ENCODE peak calls at places on chromosomes 7 and 10, in four cellular contexts. One of them, this sample, is unnamed.

GRCh38 chr10:11757820-11758463 is 15.8 kb downstream of the ECHDC3 start:
- DNase-seq in colonic mucosa: peak; percentile 93
- DNase-seq in CD4-positive, alpha-beta memory T cell: peak; percentile 70
- DNase-seq in CD8-positive, alpha-beta T cell: peak; percentile 76
- DNase-seq in this sample: peak; percentile 74

GRCh38 chr7:73449422-73449821 is 15.8 kb downstream of the FZD9 start:
- DNase-seq in CD4-positive, alpha-beta memory T cell: no peak
- DNase-seq in colonic mucosa: no peak
- DNase-seq in CD8-positive, alpha-beta T cell: no peak
- DNase-seq in this sample: no peak

GRCh38 chr7:11625669-11626068 is 206.3 kb downstream of the THSD7A start:
- DNase-seq in colonic mucosa: no peak
- DNase-seq in CD4-positive, alpha-beta memory T cell: no peak
- DNase-seq in CD8-positive, alpha-beta T cell: no peak
- DNase-seq in this sample: no peak

GRCh38 chr7:95921543-95921942 is 149.2 kb downstream of the DYNC1I1 start:
- DNase-seq in CD4-positive, alpha-beta memory T cell: no peak
- DNase-seq in colonic mucosa: no peak
- DNase-seq in CD8-positive, alpha-beta T cell: no peak
- DNase-seq in this sample: peak; percentile 39

GRCh38 chr7:108576110-108576509 is 6.4 kb downstream of the DNAJB9 start:
- DNase-seq in CD4-positive, alpha-beta memory T cell: no peak
- DNase-seq in colonic mucosa: no peak
- DNase-seq in CD8-positive, alpha-beta T cell: no peak
- DNase-seq in this sample: no peak

GRCh38 chr7:7504910-7505704 is 30.6 kb downstream of the COL28A1 start:
- DNase-seq in CD4-positive, alpha-beta memory T cell: no peak
- DNase-seq in CD8-positive, alpha-beta T cell: no peak
- DNase-seq in colonic mucosa: no peak
- DNase-seq in this sample: no peak

GRCh38 chr7:47180268-47180826 is 401.6 kb downstream of the TNS3 start:
- DNase-seq in colonic mucosa: peak; percentile 63
- DNase-seq in CD4-positive, alpha-beta memory T cell: no peak
- DNase-seq in CD8-positive, alpha-beta T cell: no peak
- DNase-seq in this sample: peak; percentile 69

GRCh38 chr10:59265140-59265539 is 88.7 kb downstream of the PHYHIPL start:
- DNase-seq in CD4-positive, alpha-beta memory T cell: no peak
- DNase-seq in colonic mucosa: no peak
- DNase-seq in CD8-positive, alpha-beta T cell: no peak
- DNase-seq in this sample: no peak

GRCh38 chr10:2619927-2620326 is 447.4 kb upstream of the PFKP start:
- DNase-seq in CD8-positive, alpha-beta T cell: no peak
- DNase-seq in colonic mucosa: no peak
- DNase-seq in CD4-positive, alpha-beta memory T cell: no peak
- DNase-seq in this sample: no peak

GRCh38 chr7:15012135-15012534 is 109.6 kb upstream of the DGKB start:
- DNase-seq in CD8-positive, alpha-beta T cell: no peak
- DNase-seq in CD4-positive, alpha-beta memory T cell: no peak
- DNase-seq in colonic mucosa: no peak
- DNase-seq in this sample: no peak

GRCh38 chr10:132789659-132790148 is 3.8 kb upstream of the NKX6-2 start:
- DNase-seq in colonic mucosa: no peak
- DNase-seq in CD8-positive, alpha-beta T cell: no peak
- DNase-seq in CD4-positive, alpha-beta memory T cell: no peak
- DNase-seq in this sample: no peak

GRCh38 chr10:70576803-70577517 is 25.6 kb downstream of the PRF1 start:
- DNase-seq in colonic mucosa: no peak
- DNase-seq in CD8-positive, alpha-beta T cell: no peak
- DNase-seq in CD4-positive, alpha-beta memory T cell: no peak
- DNase-seq in this sample: no peak

GRCh38 chr10:70573599-70574506 is 28.7 kb downstream of the PRF1 start:
- DNase-seq in CD8-positive, alpha-beta T cell: no peak
- DNase-seq in CD4-positive, alpha-beta memory T cell: no peak
- DNase-seq in colonic mucosa: no peak
- DNase-seq in this sample: no peak

GRCh38 chr10:70578371-70578947 is 24.1 kb downstream of the PRF1 start:
- DNase-seq in colonic mucosa: no peak
- DNase-seq in CD4-positive, alpha-beta memory T cell: peak; percentile 73
- DNase-seq in CD8-positive, alpha-beta T cell: peak; percentile 54
- DNase-seq in this sample: peak; percentile 12

GRCh38 chr10:70575486-70575873 is 27.1 kb downstream of the PRF1 start:
- DNase-seq in CD4-positive, alpha-beta memory T cell: no peak
- DNase-seq in CD8-positive, alpha-beta T cell: no peak
- DNase-seq in colonic mucosa: no peak
- DNase-seq in this sample: no peak

GRCh38 chr10:70575874-70576802 is 26.4 kb downstream of the PRF1 start:
- DNase-seq in CD4-positive, alpha-beta memory T cell: peak; percentile 11
- DNase-seq in CD8-positive, alpha-beta T cell: no peak
- DNase-seq in colonic mucosa: peak; percentile 40
- DNase-seq in this sample: peak; percentile 17
- H3K4me3 ChIP-seq in CD4-positive, alpha-beta memory T cell: no peak overlapping the region
- H3K4me3 ChIP-seq in CD8-positive, alpha-beta T cell: no peak overlapping the region
- H3K4me3 ChIP-seq in colonic mucosa: no peak overlapping the region
- H3K4me3 ChIP-seq in this sample: no peak overlapping the region

GRCh38 chr10:102673235-102673634 is 29.0 kb downstream of the TRIM8 start:
- DNase-seq in colonic mucosa: no peak
- DNase-seq in CD8-positive, alpha-beta T cell: no peak
- DNase-seq in CD4-positive, alpha-beta memory T cell: no peak
- DNase-seq in this sample: no peak

GRCh38 chr10:102673961-102674511 is 29.8 kb downstream of the TRIM8 start:
- DNase-seq in CD4-positive, alpha-beta memory T cell: peak; percentile 87
- DNase-seq in colonic mucosa: no peak
- DNase-seq in CD8-positive, alpha-beta T cell: peak; percentile 59
- DNase-seq in this sample: peak; percentile 68

GRCh38 chr10:102675151-102675886 is 31.0 kb downstream of the TRIM8 start:
- DNase-seq in colonic mucosa: no peak
- DNase-seq in CD4-positive, alpha-beta memory T cell: no peak
- DNase-seq in CD8-positive, alpha-beta T cell: no peak
- DNase-seq in this sample: no peak

GRCh38 chr10:102675887-102676616 is 31.8 kb downstream of the TRIM8 start:
- DNase-seq in colonic mucosa: no peak
- DNase-seq in CD8-positive, alpha-beta T cell: no peak
- DNase-seq in CD4-positive, alpha-beta memory T cell: no peak
- DNase-seq in this sample: peak; percentile 96

GRCh38 chr10:102674566-102674965 is 30.3 kb downstream of the TRIM8 start:
- DNase-seq in colonic mucosa: no peak
- DNase-seq in CD8-positive, alpha-beta T cell: no peak
- DNase-seq in CD4-positive, alpha-beta memory T cell: no peak
- DNase-seq in this sample: no peak
- H3K4me3 ChIP-seq in colonic mucosa: no peak overlapping the region
- H3K4me3 ChIP-seq in CD8-positive, alpha-beta T cell: peak overlapping the region; percentile 47
- H3K4me3 ChIP-seq in CD4-positive, alpha-beta memory T cell: peak overlapping the region; percentile 52
- H3K4me3 ChIP-seq in this sample: no peak overlapping the region

DNA sequence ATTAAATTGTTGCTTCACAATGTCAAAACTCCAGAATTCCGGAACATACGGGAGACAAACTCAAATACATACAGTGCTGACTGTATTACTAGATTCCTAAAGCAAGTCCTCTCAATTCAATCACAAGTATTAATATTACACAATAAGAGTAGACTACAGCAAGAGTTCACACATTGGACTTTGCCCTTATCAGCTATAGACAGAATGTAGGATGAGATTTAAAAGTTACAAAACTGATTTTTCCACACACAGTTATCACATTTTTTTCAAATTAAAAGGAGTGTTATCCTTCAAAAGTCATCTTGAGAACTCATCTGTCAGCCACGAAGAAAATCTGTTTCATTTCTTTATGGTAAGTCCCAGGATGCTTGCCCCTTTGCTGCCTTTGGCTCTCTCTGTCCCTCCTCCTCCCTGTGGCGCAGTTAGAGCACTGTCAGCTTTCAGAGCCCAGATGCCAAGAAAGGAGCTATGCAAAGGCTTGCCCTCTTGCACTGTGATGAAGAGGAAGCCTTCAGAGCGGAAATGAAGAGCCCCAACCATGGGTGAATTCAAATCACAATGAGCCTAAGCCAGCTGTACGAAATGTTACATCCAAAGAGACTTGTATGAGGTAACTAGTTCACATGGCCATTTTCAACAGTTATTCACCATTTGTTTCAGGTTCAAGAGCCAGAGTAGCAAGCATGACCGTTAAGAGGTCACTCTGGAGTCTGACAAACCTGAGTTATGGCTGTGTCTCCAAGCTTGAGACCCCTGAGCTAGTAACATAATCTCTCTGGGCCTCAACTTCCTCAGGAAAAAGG is 10.7 kb downstream of the NCOA4 start:
- DNase-seq in CD8-positive, alpha-beta T cell: no peak
- DNase-seq in CD4-positive, alpha-beta memory T cell: no peak
- DNase-seq in colonic mucosa: no peak
- DNase-seq in this sample: no peak
- H3K4me3 ChIP-seq in CD8-positive, alpha-beta T cell: no peak overlapping the region
- H3K4me3 ChIP-seq in CD4-positive, alpha-beta memory T cell: no peak overlapping the region
- H3K4me3 ChIP-seq in colonic mucosa: no peak overlapping the region
- H3K4me3 ChIP-seq in this sample: no peak overlapping the region

DNA sequence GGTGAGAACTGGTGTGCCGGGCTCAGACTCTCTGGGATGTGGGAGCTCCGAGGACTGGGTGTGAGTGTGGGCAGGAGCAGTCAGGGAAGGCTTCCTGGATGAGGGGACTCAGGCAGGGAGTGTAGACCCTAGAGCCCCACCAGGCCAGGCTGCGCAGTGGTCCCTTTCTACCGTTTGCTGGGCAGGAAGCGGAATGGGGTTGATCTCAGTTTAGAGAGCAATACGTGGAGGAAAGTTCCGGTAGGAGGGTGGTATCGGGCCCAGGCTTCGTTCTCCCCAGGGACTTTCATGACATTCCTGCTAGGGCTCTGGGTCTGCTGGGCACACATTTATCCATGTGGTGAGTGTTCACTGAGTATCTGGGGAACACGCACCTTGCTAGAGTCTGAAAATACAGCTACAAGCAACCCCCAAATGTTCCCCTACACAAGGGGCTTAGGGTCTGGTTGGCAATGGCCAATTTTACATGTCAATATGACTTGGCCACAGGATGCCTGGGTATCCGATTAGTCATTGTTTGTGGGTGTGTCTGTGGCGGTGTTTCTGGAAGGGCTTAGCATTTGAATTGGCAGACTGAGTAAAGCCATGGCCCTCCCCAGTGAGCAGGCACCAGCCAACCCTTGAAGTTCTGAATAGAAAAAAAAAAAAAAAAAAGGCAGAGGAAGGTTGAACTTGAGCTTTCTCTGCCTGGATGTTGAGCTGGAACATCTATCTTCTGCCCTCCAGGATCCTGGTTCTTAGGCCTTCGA is 20.8 kb downstream of the GHRHR start:
- DNase-seq in colonic mucosa: no peak
- DNase-seq in CD8-positive, alpha-beta T cell: no peak
- DNase-seq in CD4-positive, alpha-beta memory T cell: no peak
- DNase-seq in this sample: peak; percentile 56
- H3K4me3 ChIP-seq in colonic mucosa: no peak overlapping the region
- H3K4me3 ChIP-seq in CD8-positive, alpha-beta T cell: no peak overlapping the region
- H3K4me3 ChIP-seq in CD4-positive, alpha-beta memory T cell: no peak overlapping the region
- H3K4me3 ChIP-seq in this sample: no peak overlapping the region

GRCh38 chr7:100171840-100172239 is 3.4 kb upstream of the GAL3ST4 start:
- DNase-seq in colonic mucosa: no peak
- DNase-seq in CD8-positive, alpha-beta T cell: no peak
- DNase-seq in CD4-positive, alpha-beta memory T cell: no peak
- DNase-seq in this sample: no peak
- H3K4me3 ChIP-seq in colonic mucosa: peak overlapping the region; percentile 44
- H3K4me3 ChIP-seq in CD8-positive, alpha-beta T cell: no peak overlapping the region
- H3K4me3 ChIP-seq in CD4-positive, alpha-beta memory T cell: no peak overlapping the region
- H3K4me3 ChIP-seq in this sample: no peak overlapping the region

DNA sequence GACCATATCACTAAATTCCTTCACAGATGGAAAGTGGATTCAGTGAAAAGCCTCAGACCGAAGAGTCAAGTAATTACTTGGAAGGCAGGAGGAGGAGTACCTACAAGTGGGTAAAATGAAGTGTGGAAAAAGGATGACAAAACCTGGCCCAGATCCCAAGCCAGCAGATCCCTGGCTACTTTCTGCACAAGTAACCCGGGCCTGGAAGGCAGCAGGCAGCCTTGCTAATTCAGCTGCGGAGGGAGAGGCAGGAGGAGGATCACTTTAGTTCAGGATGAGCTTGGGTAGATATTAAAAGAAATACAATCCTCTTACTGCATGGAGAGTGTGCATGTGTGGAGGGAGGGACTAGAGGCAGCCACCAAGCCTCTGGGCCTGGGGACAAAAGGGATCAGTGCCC is 1.6 kb downstream of the AMPH start:
- DNase-seq in CD8-positive, alpha-beta T cell: no peak
- DNase-seq in colonic mucosa: no peak
- DNase-seq in CD4-positive, alpha-beta memory T cell: no peak
- DNase-seq in this sample: peak; percentile 17
- H3K4me3 ChIP-seq in CD8-positive, alpha-beta T cell: no peak overlapping the region
- H3K4me3 ChIP-seq in colonic mucosa: no peak overlapping the region
- H3K4me3 ChIP-seq in CD4-positive, alpha-beta memory T cell: no peak overlapping the region
- H3K4me3 ChIP-seq in this sample: peak overlapping the region; percentile 62

GRCh38 chr7:4612237-4612636 is 69.9 kb upstream of the FOXK1 start:
- DNase-seq in CD4-positive, alpha-beta memory T cell: no peak
- DNase-seq in CD8-positive, alpha-beta T cell: no peak
- DNase-seq in colonic mucosa: no peak
- DNase-seq in this sample: no peak

GRCh38 chr7:4616116-4616515 is 66.0 kb upstream of the FOXK1 start:
- DNase-seq in colonic mucosa: no peak
- DNase-seq in CD8-positive, alpha-beta T cell: no peak
- DNase-seq in CD4-positive, alpha-beta memory T cell: no peak
- DNase-seq in this sample: no peak

GRCh38 chr7:4610768-4611467 is 71.2 kb upstream of the FOXK1 start:
- DNase-seq in colonic mucosa: peak; percentile 68
- DNase-seq in CD4-positive, alpha-beta memory T cell: peak; percentile 67
- DNase-seq in CD8-positive, alpha-beta T cell: peak; percentile 21
- DNase-seq in this sample: peak; percentile 64

GRCh38 chr7:4612939-4613841 is 68.9 kb upstream of the FOXK1 start:
- DNase-seq in CD8-positive, alpha-beta T cell: no peak
- DNase-seq in colonic mucosa: no peak
- DNase-seq in CD4-positive, alpha-beta memory T cell: no peak
- DNase-seq in this sample: peak; percentile 65

DNA sequence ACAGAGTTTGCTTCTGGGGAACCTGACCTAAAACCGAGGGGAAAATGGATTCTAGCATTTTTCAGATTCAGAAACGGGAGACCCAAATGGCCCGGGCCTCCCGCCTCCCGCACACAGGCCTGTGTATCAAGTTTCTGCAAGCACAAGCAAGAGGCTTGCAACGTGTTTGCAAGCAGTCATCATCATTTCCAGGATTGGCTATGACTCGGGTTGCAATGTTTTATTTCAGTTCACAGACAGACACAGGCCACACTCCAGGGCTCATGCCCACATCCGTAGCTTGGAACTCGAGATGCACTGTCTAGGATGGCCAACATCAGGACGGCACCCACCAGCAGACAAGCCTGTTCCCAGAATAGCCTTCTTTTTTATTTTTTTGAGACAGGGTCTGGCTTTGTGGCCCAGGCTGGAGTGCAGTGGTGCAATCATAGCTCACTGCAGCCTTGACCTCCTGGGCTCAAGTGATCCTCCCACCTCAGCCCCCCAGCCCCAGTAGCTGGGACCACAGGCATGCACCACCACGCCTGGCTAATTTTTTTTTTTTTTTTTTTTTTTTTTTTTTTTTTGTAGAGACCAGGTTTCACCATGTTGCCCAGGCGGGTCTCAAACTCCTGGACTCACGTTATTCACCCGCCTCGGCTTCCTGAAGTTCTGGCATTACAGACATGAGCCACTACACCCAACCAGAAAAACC is 68.1 kb upstream of the FOXK1 start:
- DNase-seq in colonic mucosa: no peak
- DNase-seq in CD8-positive, alpha-beta T cell: no peak
- DNase-seq in CD4-positive, alpha-beta memory T cell: no peak
- DNase-seq in this sample: peak; percentile 86
- H3K4me3 ChIP-seq in colonic mucosa: no peak overlapping the region
- H3K4me3 ChIP-seq in CD8-positive, alpha-beta T cell: no peak overlapping the region
- H3K4me3 ChIP-seq in CD4-positive, alpha-beta memory T cell: no peak overlapping the region
- H3K4me3 ChIP-seq in this sample: peak overlapping the region; percentile 42

GRCh38 chr10:81875680-81876252 is 772 bp downstream of the NRG3 start:
- DNase-seq in colonic mucosa: no peak
- DNase-seq in CD8-positive, alpha-beta T cell: no peak
- DNase-seq in CD4-positive, alpha-beta memory T cell: no peak
- DNase-seq in this sample: no peak
- H3K4me3 ChIP-seq in colonic mucosa: no peak overlapping the region
- H3K4me3 ChIP-seq in CD8-positive, alpha-beta T cell: peak overlapping the region; percentile 11
- H3K4me3 ChIP-seq in CD4-positive, alpha-beta memory T cell: no peak overlapping the region
- H3K4me3 ChIP-seq in this sample: no peak overlapping the region

This sample was measured in AG10803.